ENCODE peak calls at places on chromosomes 4 and X, in ten cellular contexts. O is lower lobe of right lung; F is neural progenitor cell; J is hepatocyte; C is endodermal cell; L is CD8-positive, alpha-beta memory T cell; M is upper lobe of right lung; Z is astrocyte; T is WERI-Rb-1; K is adipocyte. H is an unnamed sample.

GRCh38 chr4:34046580-34046979 is 2197.7 kb downstream of the ARAP2 start:
- DNase-seq in O (no peak), F (no peak), C (no peak), K (peak; percentile 32), Z (peak; percentile 61), M (no peak), T (no peak), L (no peak), J (peak; percentile 13), H (no peak)

GRCh38 chrX:54640721-54641120 is 110.7 kb downstream of the GNL3L start:
- DNase-seq in Z (no peak), F (no peak), M (no peak), T (no peak), O (no peak), L (no peak), C (peak; percentile 48), J (peak; percentile 14), K (peak; percentile 45), H (no peak)

GRCh38 chr4:153022233-153022632 is 86.1 kb downstream of the FHDC1 start:
- DNase-seq in T (no peak), F (no peak), M (peak; percentile 86), K (no peak), Z (no peak), O (peak; percentile 78), L (no peak), C (no peak), J (no peak), H (no peak)

GRCh38 chr4:126779446-126780166 is 853.2 kb upstream of the INTU start:
- DNase-seq in F (no peak), M (no peak), K (no peak), C (peak; percentile 50), O (no peak), L (no peak), T (no peak), Z (no peak), J (no peak), H (no peak)

GRCh38 chr4:155679343-155679742 is 12.7 kb downstream of the GUCY1A1 start:
- DNase-seq in M (no peak), J (peak; percentile 46), C (no peak), F (peak; percentile 16), K (peak; percentile 29), Z (no peak), T (no peak), L (no peak), O (no peak), H (no peak)

GRCh38 chrX:115226929-115227328 is 7.0 kb downstream of the LRCH2 start:
- DNase-seq in L (no peak), Z (no peak), K (peak; percentile 38), J (peak; percentile 67), F (peak; percentile 69), M (no peak), O (no peak), T (peak; percentile 60), C (peak; percentile 73), H (no peak)

GRCh38 chr4:148443550-148444295 is 1.5 kb upstream of the NR3C2 start:
- DNase-seq in Z (no peak), F (peak; percentile 56), O (peak; percentile 67), M (peak; percentile 82), T (peak; percentile 26), L (peak; percentile 34), C (peak; percentile 73), J (peak; percentile 45), K (peak; percentile 44), H (peak; percentile 24)

GRCh38 chr4:155617312-155617711 is 49.3 kb upstream of the GUCY1A1 start:
- DNase-seq in F (no peak), O (no peak), L (no peak), Z (peak; percentile 61), J (no peak), C (no peak), M (no peak), T (no peak), K (no peak), H (no peak)

GRCh38 chr4:99209671-99210070 is 9.4 kb downstream of the ADH6 start:
- DNase-seq in T (no peak), C (no peak), M (no peak), L (no peak), F (no peak), J (no peak), K (peak; percentile 37), Z (peak; percentile 69), O (no peak), H (no peak)

GRCh38 chr4:88060431-88060830 is 53.0 kb downstream of the PKD2 start:
- DNase-seq in Z (peak; percentile 44), L (no peak), J (no peak), M (no peak), F (no peak), K (no peak), T (no peak), O (no peak), C (no peak), H (no peak)

GRCh38 chr4:88062843-88063242 is 55.4 kb downstream of the PKD2 start:
- DNase-seq in F (no peak), T (no peak), Z (no peak), O (no peak), L (no peak), J (peak; percentile 18), C (no peak), K (no peak), M (no peak), H (no peak)

GRCh38 chr4:88058295-88058694 is 50.9 kb downstream of the PKD2 start:
- DNase-seq in F (no peak), L (no peak), J (no peak), T (no peak), K (no peak), C (no peak), O (no peak), Z (no peak), M (no peak), H (no peak)

GRCh38 chr4:88062311-88062710 is 54.9 kb downstream of the PKD2 start:
- DNase-seq in L (no peak), T (no peak), C (no peak), K (no peak), F (no peak), O (no peak), M (no peak), J (no peak), Z (no peak), H (no peak)

GRCh38 chr4:88059781-88060180 is 52.3 kb downstream of the PKD2 start:
- DNase-seq in J (no peak), F (no peak), L (no peak), O (no peak), K (no peak), M (no peak), Z (no peak), C (no peak), T (peak; percentile 10), H (no peak)
- H3K36me3 ChIP-seq in J (no peaks in the 10 kb centered on the region), F (peaks cover 36% of the 10 kb centered on the region), L (no peaks in the 10 kb centered on the region), O (peaks cover 75% of the 10 kb centered on the region), K (peaks cover 80% of the 10 kb centered on the region), M (peaks cover 36% of the 10 kb centered on the region), Z (peaks cover 34% of the 10 kb centered on the region), C (peaks cover 59% of the 10 kb centered on the region), T (peaks cover 44% of the 10 kb centered on the region), H (peaks cover 1% of the 10 kb centered on the region)

GRCh38 chrX:71454222-71454621 is 78.7 kb upstream of the OGT start:
- DNase-seq in T (no peak), K (peak; percentile 10), Z (peak; percentile 22), F (no peak), C (no peak), O (no peak), M (no peak), L (no peak), J (no peak), H (no peak)

GRCh38 chrX:71458866-71459265 is 74.0 kb upstream of the OGT start:
- DNase-seq in J (no peak), Z (no peak), T (no peak), L (no peak), O (no peak), F (no peak), C (no peak), K (no peak), M (no peak), H (no peak)
- H3K36me3 ChIP-seq in J (no peaks in the 10 kb centered on the region), Z (peaks cover 46% of the 10 kb centered on the region), T (peaks cover 51% of the 10 kb centered on the region), L (peaks cover 56% of the 10 kb centered on the region), O (peaks cover 96% of the 10 kb centered on the region), F (no peaks in the 10 kb centered on the region), C (peaks cover 84% of the 10 kb centered on the region), K (peaks cover 88% of the 10 kb centered on the region), M (peaks cover 95% of the 10 kb centered on the region), H (peaks cover 5% of the 10 kb centered on the region)

GRCh38 chr4:119693127-119693526 is 64.5 kb upstream of the PDE5A start:
- DNase-seq in F (no peak), J (no peak), T (no peak), L (no peak), Z (no peak), O (no peak), M (no peak), C (no peak), K (no peak), H (no peak)

GRCh38 chr4:119684463-119684862 is 55.9 kb upstream of the PDE5A start:
- DNase-seq in T (no peak), C (no peak), F (no peak), M (no peak), O (no peak), K (no peak), L (no peak), J (no peak), Z (no peak), H (no peak)

GRCh38 chr4:119692001-119692400 is 63.4 kb upstream of the PDE5A start:
- DNase-seq in M (no peak), F (no peak), C (no peak), L (no peak), K (peak; percentile 56), J (no peak), T (no peak), O (no peak), Z (peak; percentile 26), H (no peak)

GRCh38 chr4:119690871-119691270 is 62.3 kb upstream of the PDE5A start:
- DNase-seq in K (no peak), L (no peak), J (no peak), M (no peak), T (no peak), C (no peak), F (no peak), Z (no peak), O (no peak), H (no peak)

DNA sequence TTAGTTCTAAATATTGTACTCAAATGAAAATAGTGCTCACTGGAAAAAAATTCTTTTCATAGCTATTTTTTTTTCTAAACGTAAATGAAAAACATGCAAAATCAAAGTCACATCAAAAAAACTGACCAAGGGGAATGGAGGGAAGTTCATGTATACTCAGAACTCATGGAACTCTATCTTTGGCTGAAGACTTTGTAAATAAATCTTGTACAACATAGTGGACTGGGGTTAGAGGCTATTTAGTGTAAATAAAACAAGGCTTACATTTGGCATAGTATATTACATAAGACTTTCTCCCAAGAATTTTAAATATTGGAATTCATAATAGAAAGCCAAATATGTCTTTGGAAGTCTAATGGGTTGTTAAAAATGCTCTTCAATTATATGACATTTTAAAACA is 59.8 kb upstream of the PDE5A start:
- DNase-seq in C (no peak), L (no peak), F (no peak), O (no peak), M (no peak), K (no peak), J (no peak), T (no peak), Z (no peak), H (no peak)
- H3K36me3 ChIP-seq in C (no peaks in the 10 kb centered on the region), L (no peaks in the 10 kb centered on the region), F (no peaks in the 10 kb centered on the region), O (no peaks in the 10 kb centered on the region), M (no peaks in the 10 kb centered on the region), K (no peaks in the 10 kb centered on the region), J (no peaks in the 10 kb centered on the region), T (no peaks in the 10 kb centered on the region), Z (no peaks in the 10 kb centered on the region), H (no peaks in the 10 kb centered on the region)

DNA sequence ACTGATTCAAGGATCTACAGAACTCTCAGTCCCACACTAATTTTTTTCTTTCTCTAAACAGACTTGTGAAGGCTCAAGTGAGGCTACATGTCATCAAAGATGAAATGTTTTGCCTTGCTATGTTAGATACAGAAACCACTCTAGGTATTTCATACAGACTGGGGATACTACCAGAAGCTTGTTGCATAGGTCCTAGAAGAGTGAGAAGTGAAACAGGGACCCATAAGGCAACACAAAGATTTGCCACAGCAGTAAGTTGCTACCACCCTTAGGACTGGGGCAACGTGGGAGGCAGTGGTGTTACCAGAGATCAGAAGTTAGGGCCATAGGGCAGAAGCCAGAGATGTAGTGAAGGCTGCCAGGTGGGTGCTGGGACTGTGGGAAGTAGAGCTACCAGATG is 50.7 kb upstream of the MID1IP1 start:
- DNase-seq in Z (no peak), C (no peak), O (no peak), T (no peak), M (no peak), F (no peak), J (no peak), L (no peak), K (no peak), H (no peak)
- H3K36me3 ChIP-seq in Z (no peaks in the 10 kb centered on the region), C (no peaks in the 10 kb centered on the region), O (no peaks in the 10 kb centered on the region), T (no peaks in the 10 kb centered on the region), M (no peaks in the 10 kb centered on the region), F (no peaks in the 10 kb centered on the region), J (no peaks in the 10 kb centered on the region), L (no peaks in the 10 kb centered on the region), K (no peaks in the 10 kb centered on the region), H (no peaks in the 10 kb centered on the region)

H was measured in GM06990.